ENCODE peak calls at places on chromosomes 5 and 9, in four cellular contexts. One of them, this sample, is unnamed. For H3K27me3, the result is how much of the 10 kb centered on the place peaks cover.

GRCh38 chr9:76564300-76564699 is 105.3 kb downstream of the GCNT1 start:
- DNase-seq in heart left ventricle: no peak
- DNase-seq in H1: no peak
- DNase-seq in esophagus muscularis mucosa: no peak
- DNase-seq in this sample: no peak

GRCh38 chr5:73565969-73566547 is 515 bp downstream of the UTP15 start:
- DNase-seq in H1: no peak
- DNase-seq in esophagus muscularis mucosa: no peak
- DNase-seq in heart left ventricle: no peak
- DNase-seq in this sample: no peak

GRCh38 chr5:87751801-87752200 is 339.1 kb upstream of the CCNH start:
- DNase-seq in H1: no peak
- DNase-seq in heart left ventricle: no peak
- DNase-seq in esophagus muscularis mucosa: no peak
- DNase-seq in this sample: no peak

GRCh38 chr5:66789434-66789833 is 193.2 kb downstream of the MAST4 start:
- DNase-seq in H1: no peak
- DNase-seq in heart left ventricle: no peak
- DNase-seq in esophagus muscularis mucosa: peak
- DNase-seq in this sample: no peak

GRCh38 chr9:24832307-24832706 is 286.6 kb upstream of the IZUMO3 start:
- DNase-seq in heart left ventricle: no peak
- DNase-seq in H1: peak
- DNase-seq in esophagus muscularis mucosa: no peak
- DNase-seq in this sample: no peak

GRCh38 chr9:100216178-100216787 is 117.2 kb downstream of the INVS start:
- DNase-seq in esophagus muscularis mucosa: no peak
- DNase-seq in H1: peak
- DNase-seq in heart left ventricle: no peak
- DNase-seq in this sample: no peak

GRCh38 chr5:156037151-156037909 is 289.6 kb upstream of the SGCD start:
- DNase-seq in esophagus muscularis mucosa: no peak
- DNase-seq in H1: no peak
- DNase-seq in heart left ventricle: no peak
- DNase-seq in this sample: no peak

GRCh38 chr9:75140261-75140660 is 51.9 kb downstream of the OSTF1 start:
- DNase-seq in H1: no peak
- DNase-seq in esophagus muscularis mucosa: no peak
- DNase-seq in heart left ventricle: no peak
- DNase-seq in this sample: no peak

GRCh38 chr5:180315762-180316212 is 23.9 kb upstream of the MAPK9 start:
- DNase-seq in esophagus muscularis mucosa: no peak
- DNase-seq in heart left ventricle: peak
- DNase-seq in H1: peak
- DNase-seq in this sample: peak

GRCh38 chr9:128085852-128086409 is 17.9 kb downstream of the SLC25A25 start:
- DNase-seq in esophagus muscularis mucosa: no peak
- DNase-seq in heart left ventricle: no peak
- DNase-seq in H1: no peak
- DNase-seq in this sample: no peak

GRCh38 chr5:140239939-140240700 is 62.8 kb downstream of the PFDN1 start:
- DNase-seq in esophagus muscularis mucosa: no peak
- DNase-seq in H1: peak
- DNase-seq in heart left ventricle: no peak
- DNase-seq in this sample: peak

GRCh38 chr9:133813749-133814585 is 75.8 kb upstream of the SARDH start:
- DNase-seq in heart left ventricle: peak
- DNase-seq in H1: no peak
- DNase-seq in esophagus muscularis mucosa: no peak
- DNase-seq in this sample: peak

GRCh38 chr9:132879443-132880310 is 979 bp downstream of the SPACA9 start:
- DNase-seq in heart left ventricle: no peak
- DNase-seq in esophagus muscularis mucosa: no peak
- DNase-seq in H1: no peak
- DNase-seq in this sample: no peak

GRCh38 chr5:89260254-89260653 is 377.3 kb upstream of the MEF2C start:
- DNase-seq in heart left ventricle: no peak
- DNase-seq in esophagus muscularis mucosa: no peak
- DNase-seq in H1: no peak
- DNase-seq in this sample: no peak

GRCh38 chr5:149001154-149001553 is 61.7 kb downstream of the SH3TC2 start:
- DNase-seq in esophagus muscularis mucosa: no peak
- DNase-seq in H1: no peak
- DNase-seq in heart left ventricle: no peak
- DNase-seq in this sample: no peak

GRCh38 chr9:127574089-127574921 is 37.8 kb upstream of the STXBP1 start:
- DNase-seq in H1: no peak
- DNase-seq in heart left ventricle: no peak
- DNase-seq in esophagus muscularis mucosa: no peak
- DNase-seq in this sample: peak

GRCh38 chr5:154485092-154485491 is 7.1 kb upstream of the HAND1 start:
- DNase-seq in esophagus muscularis mucosa: no peak
- DNase-seq in H1: no peak
- DNase-seq in heart left ventricle: no peak
- DNase-seq in this sample: no peak

GRCh38 chr5:179819296-179820126 is 1.2 kb upstream of the SQSTM1 start:
- DNase-seq in esophagus muscularis mucosa: no peak
- DNase-seq in heart left ventricle: no peak
- DNase-seq in H1: peak
- DNase-seq in this sample: peak

GRCh38 chr5:66307647-66308257 is 163.7 kb downstream of the SREK1 start:
- DNase-seq in esophagus muscularis mucosa: no peak
- DNase-seq in H1: no peak
- DNase-seq in heart left ventricle: no peak
- DNase-seq in this sample: no peak

GRCh38 chr5:149038336-149039075 is 24.4 kb downstream of the SH3TC2 start:
- DNase-seq in esophagus muscularis mucosa: no peak
- DNase-seq in H1: no peak
- DNase-seq in heart left ventricle: no peak
- DNase-seq in this sample: no peak

GRCh38 chr5:112002368-112002767 is 245.4 kb upstream of the NREP start:
- DNase-seq in heart left ventricle: no peak
- DNase-seq in esophagus muscularis mucosa: no peak
- DNase-seq in H1: no peak
- DNase-seq in this sample: no peak

GRCh38 chr5:142683885-142684505 is 1.9 kb downstream of the FGF1 start:
- DNase-seq in esophagus muscularis mucosa: no peak
- DNase-seq in heart left ventricle: no peak
- DNase-seq in H1: no peak
- DNase-seq in this sample: no peak

GRCh38 chr5:178216088-178216534 is 11.8 kb downstream of the HNRNPAB start:
- DNase-seq in H1: no peak
- DNase-seq in heart left ventricle: no peak
- DNase-seq in esophagus muscularis mucosa: no peak
- DNase-seq in this sample: no peak

GRCh38 chr9:79482078-79482477 is 89.7 kb upstream of the TLE4 start:
- DNase-seq in H1: no peak
- DNase-seq in esophagus muscularis mucosa: no peak
- DNase-seq in heart left ventricle: no peak
- DNase-seq in this sample: no peak

GRCh38 chr5:147743686-147744332 is 38.7 kb downstream of the JAKMIP2 start:
- DNase-seq in esophagus muscularis mucosa: no peak
- DNase-seq in heart left ventricle: no peak
- DNase-seq in H1: no peak
- DNase-seq in this sample: no peak

GRCh38 chr5:140571105-140571504 is 6.5 kb downstream of the SLC35A4 start:
- DNase-seq in heart left ventricle: peak
- DNase-seq in esophagus muscularis mucosa: no peak
- DNase-seq in H1: no peak
- DNase-seq in this sample: no peak

GRCh38 chr5:114361724-114362196 is at the start of gene KCNN2:
- DNase-seq in H1: no peak
- DNase-seq in esophagus muscularis mucosa: no peak
- DNase-seq in heart left ventricle: peak
- DNase-seq in this sample: peak

GRCh38 chr5:143806568-143806967 is 5.4 kb upstream of the HMHB1 start:
- DNase-seq in esophagus muscularis mucosa: no peak
- DNase-seq in heart left ventricle: no peak
- DNase-seq in H1: no peak
- DNase-seq in this sample: peak

GRCh38 chr5:40653221-40654022 is 26.3 kb upstream of the PTGER4 start:
- DNase-seq in H1: no peak
- DNase-seq in heart left ventricle: no peak
- DNase-seq in esophagus muscularis mucosa: no peak
- DNase-seq in this sample: no peak

GRCh38 chr9:9133526-9133925 is 1333.9 kb upstream of the DMAC1 start:
- DNase-seq in H1: no peak
- DNase-seq in heart left ventricle: no peak
- DNase-seq in esophagus muscularis mucosa: no peak
- DNase-seq in this sample: no peak

GRCh38 chr5:77642915-77643653 is 4.6 kb upstream of the OTP start:
- DNase-seq in H1: peak
- DNase-seq in heart left ventricle: no peak
- DNase-seq in esophagus muscularis mucosa: no peak
- DNase-seq in this sample: peak

GRCh38 chr5:77643654-77644404 is 5.3 kb upstream of the OTP start:
- DNase-seq in esophagus muscularis mucosa: no peak
- DNase-seq in H1: no peak
- DNase-seq in heart left ventricle: no peak
- DNase-seq in this sample: no peak

GRCh38 chr5:77645158-77645994 is 6.9 kb upstream of the OTP start:
- DNase-seq in heart left ventricle: peak
- DNase-seq in esophagus muscularis mucosa: no peak
- DNase-seq in H1: peak
- DNase-seq in this sample: peak

GRCh38 chr5:77644443-77645157 is 6.1 kb upstream of the OTP start:
- DNase-seq in esophagus muscularis mucosa: no peak
- DNase-seq in H1: peak
- DNase-seq in heart left ventricle: no peak
- DNase-seq in this sample: peak

DNA sequence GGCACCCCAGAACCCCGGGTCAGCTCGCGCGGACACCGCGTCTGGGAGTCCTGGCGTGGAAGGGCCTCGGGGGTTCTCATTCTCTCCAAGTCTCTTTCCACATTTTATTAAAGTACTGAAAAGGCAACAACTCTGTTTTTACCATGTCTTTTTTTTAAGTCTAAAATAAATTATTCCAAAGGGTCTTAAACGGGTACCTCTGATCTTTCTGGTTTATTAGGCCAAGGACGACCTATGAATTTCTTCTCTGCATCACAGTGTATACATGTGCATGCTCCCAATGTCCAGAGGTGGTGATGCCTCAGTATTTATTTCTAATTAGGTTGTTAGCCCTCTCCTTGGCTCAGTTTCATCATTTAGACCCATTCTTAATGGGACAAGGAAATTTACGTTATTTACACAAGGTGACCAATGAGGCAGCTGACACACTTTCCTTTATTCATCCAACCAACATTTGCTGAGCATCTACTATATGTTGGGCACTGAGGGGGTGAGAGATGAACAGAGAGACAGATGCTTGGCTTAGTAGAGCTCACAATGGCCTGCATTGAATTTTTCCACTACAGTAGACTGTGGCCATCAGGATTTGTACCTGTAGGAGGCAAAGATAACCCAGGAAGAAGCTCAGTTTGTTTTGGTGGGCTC is 7.6 kb upstream of the OTP start:
- DNase-seq in H1: no peak
- DNase-seq in esophagus muscularis mucosa: no peak
- DNase-seq in heart left ventricle: no peak
- DNase-seq in this sample: no peak
- H3K27me3 ChIP-seq in H1: half or more
- H3K27me3 ChIP-seq in esophagus muscularis mucosa: half or more
- H3K27me3 ChIP-seq in heart left ventricle: half or more
- H3K27me3 ChIP-seq in this sample: under half

GRCh38 chr9:81335879-81336421 is 353.4 kb downstream of the TLE1 start:
- DNase-seq in heart left ventricle: no peak
- DNase-seq in H1: no peak
- DNase-seq in esophagus muscularis mucosa: no peak
- DNase-seq in this sample: no peak
- TF ChIP-seq POLR2A in heart left ventricle: no peak
- TF ChIP-seq POLR2A in H1: no peak
- TF ChIP-seq POLR2A in esophagus muscularis mucosa: no peak
- TF ChIP-seq POLR2A in this sample: no peak

GRCh38 chr9:68703672-68704071 is 1.4 kb upstream of the PIP5K1B start:
- DNase-seq in esophagus muscularis mucosa: no peak
- DNase-seq in H1: no peak
- DNase-seq in heart left ventricle: no peak
- DNase-seq in this sample: no peak
- H3K27me3 ChIP-seq in esophagus muscularis mucosa: under half
- H3K27me3 ChIP-seq in H1: under half
- H3K27me3 ChIP-seq in heart left ventricle: under half
- H3K27me3 ChIP-seq in this sample: under half

DNA sequence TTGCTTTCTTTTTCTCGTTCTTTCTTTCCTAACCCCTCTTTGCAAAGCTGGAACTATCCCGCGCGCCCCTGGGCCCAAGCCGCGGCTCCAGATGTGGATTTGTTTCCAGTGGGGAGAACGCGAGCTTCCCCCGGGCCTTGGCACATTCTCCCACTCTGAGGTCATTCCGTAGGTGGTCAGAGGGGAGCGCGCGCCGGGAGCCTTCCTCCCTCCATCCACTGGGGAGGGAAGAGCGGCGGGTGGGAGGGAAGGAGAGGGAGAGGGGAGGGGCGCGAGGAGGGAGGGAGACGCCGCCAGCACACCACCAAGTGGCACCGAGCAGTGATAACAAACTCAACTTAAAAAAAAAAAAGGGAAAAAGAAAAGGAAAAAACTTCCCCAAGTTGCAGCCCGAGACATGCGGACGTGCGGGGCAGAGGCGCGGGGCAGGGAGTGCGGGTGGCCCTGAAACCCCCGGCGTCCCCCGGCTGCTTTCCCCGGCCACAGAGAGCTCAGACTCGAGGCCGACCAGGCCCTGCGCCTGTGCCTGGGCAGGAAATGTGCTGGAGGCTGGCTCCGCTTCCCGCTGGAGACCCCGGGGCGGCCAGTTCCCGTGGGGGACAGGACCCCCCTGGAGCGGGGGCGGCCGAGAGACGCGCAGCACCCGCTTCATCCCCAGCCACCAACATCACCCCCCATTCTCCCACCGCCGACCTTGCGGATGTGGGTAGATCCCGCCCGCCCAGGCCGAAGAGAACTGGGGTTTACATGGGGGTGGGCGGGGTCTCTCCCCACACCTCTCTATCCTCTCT is 3.1 kb downstream of the IER5L start:
- DNase-seq in esophagus muscularis mucosa: peak
- DNase-seq in H1: peak
- DNase-seq in heart left ventricle: peak
- DNase-seq in this sample: peak
- TF ChIP-seq POLR2A in esophagus muscularis mucosa: no peak
- TF ChIP-seq POLR2A in H1: no peak
- TF ChIP-seq POLR2A in heart left ventricle: no peak
- TF ChIP-seq POLR2A in this sample: peak

DNA sequence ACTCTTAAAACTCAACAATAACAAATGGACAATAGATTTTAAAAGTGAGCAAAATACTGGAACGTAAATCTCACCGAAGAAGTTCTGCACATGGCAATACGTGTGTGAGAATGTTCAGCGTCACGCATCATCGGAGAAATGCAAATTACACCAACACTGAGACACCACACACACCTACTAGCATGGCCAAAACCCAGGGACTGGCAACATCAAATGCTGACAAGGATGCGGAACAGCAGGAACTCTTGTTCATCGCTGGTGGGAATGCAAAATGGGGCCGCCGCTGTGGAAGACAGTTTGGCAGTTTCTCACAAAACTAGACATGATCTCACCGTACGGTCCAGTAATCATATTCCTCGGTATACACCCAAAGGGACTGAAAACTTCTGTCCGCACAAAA is 21.6 kb upstream of the CLPTM1L start:
- DNase-seq in heart left ventricle: no peak
- DNase-seq in esophagus muscularis mucosa: no peak
- DNase-seq in H1: no peak
- DNase-seq in this sample: no peak
- H3K27me3 ChIP-seq in heart left ventricle: under half
- H3K27me3 ChIP-seq in esophagus muscularis mucosa: under half
- H3K27me3 ChIP-seq in H1: under half
- H3K27me3 ChIP-seq in this sample: under half

This sample was measured in upper lobe of left lung.